ENCODE peak calls at places on chromosomes 7 and 10, in four cellular contexts. K is right lobe of liver, I is IMR-90, E is endodermal cell. R is an unnamed sample.

GRCh38 chr10:132248455-132249231 is 59.1 kb downstream of the STK32C start:
- DNase-seq in K (no peak), I (no peak), E (peak), R (no peak)

GRCh38 chr7:53238021-53238605 is 202.7 kb downstream of the POM121L12 start:
- DNase-seq in I (no peak), E (peak), K (no peak), R (no peak)

GRCh38 chr7:151432658-151433521 is 7.1 kb downstream of the CRYGN start:
- DNase-seq in K (no peak), E (no peak), I (no peak), R (no peak)

GRCh38 chr7:92832623-92833023 is 3.8 kb downstream of the CDK6 start:
- DNase-seq in K (no peak), I (no peak), E (no peak), R (no peak)

GRCh38 chr7:20197125-20197524 is 20.1 kb downstream of the MACC1 start:
- DNase-seq in K (no peak), E (no peak), I (peak), R (no peak)

GRCh38 chr7:43834463-43835251 is 34.7 kb downstream of the MRPS24 start:
- DNase-seq in K (no peak), I (peak), E (no peak), R (no peak)

GRCh38 chr7:80542398-80542797 is 30.5 kb upstream of the GNAT3 start:
- DNase-seq in E (no peak), I (peak), K (no peak), R (no peak)

GRCh38 chr7:134962270-134962669 is 24.0 kb upstream of the AGBL3 start:
- DNase-seq in K (no peak), I (no peak), E (no peak), R (no peak)

GRCh38 chr10:1115262-1115955 is 59.2 kb downstream of the WDR37 start:
- DNase-seq in E (peak), I (no peak), K (no peak), R (peak)

GRCh38 chr7:5766321-5766761 is 15.1 kb downstream of the RNF216 start:
- DNase-seq in I (peak), K (no peak), E (no peak), R (no peak)

GRCh38 chr10:112926906-112927688 is 22.9 kb upstream of the TCF7L2 start:
- DNase-seq in I (no peak), E (no peak), K (no peak), R (no peak)

GRCh38 chr10:12484945-12485805 is 135.8 kb downstream of the CAMK1D start:
- DNase-seq in E (peak), I (no peak), K (no peak), R (no peak)

GRCh38 chr10:131722525-131723264 is 178.1 kb upstream of the PPP2R2D start:
- DNase-seq in I (no peak), K (peak), E (peak), R (peak)

GRCh38 chr7:47875998-47876744 is 72.1 kb downstream of the PKD1L1 start:
- DNase-seq in K (no peak), E (no peak), I (no peak), R (peak)

GRCh38 chr7:5796076-5796475 is 14.6 kb upstream of the RNF216 start:
- DNase-seq in K (no peak), I (no peak), E (no peak), R (no peak)

GRCh38 chr7:22109761-22110160 is 164.1 kb upstream of the CDCA7L start:
- DNase-seq in E (peak), K (no peak), I (peak), R (no peak)

GRCh38 chr10:117933036-117933435 is 113.7 kb downstream of the RAB11FIP2 start:
- DNase-seq in E (no peak), I (peak), K (no peak), R (no peak)

GRCh38 chr7:7321681-7322080 is 139.3 kb downstream of the C1GALT1 start:
- DNase-seq in E (no peak), K (no peak), I (no peak), R (no peak)

GRCh38 chr10:89793649-89794254 is 92.4 kb downstream of the KIF20B start:
- DNase-seq in K (no peak), E (peak), I (peak), R (no peak)

GRCh38 chr10:13165177-13165576 is 3.8 kb downstream of the MCM10 start:
- DNase-seq in I (no peak), K (no peak), E (no peak), R (no peak)

GRCh38 chr7:138002828-138003189 is 923 bp upstream of the CREB3L2 start:
- DNase-seq in I (no peak), K (no peak), E (peak), R (no peak)

GRCh38 chr10:69644658-69645295 is 14.7 kb downstream of the FAM241B start:
- DNase-seq in E (peak), K (peak), I (peak), R (peak)

GRCh38 chr7:131400833-131401593 is 73.3 kb downstream of the MKLN1 start:
- DNase-seq in I (peak), K (no peak), E (no peak), R (no peak)

GRCh38 chr7:28778781-28779180 is 179.3 kb downstream of the TRIL start:
- DNase-seq in I (peak), E (no peak), K (no peak), R (no peak)

GRCh38 chr7:151459726-151460473 is 20.0 kb upstream of the CRYGN start:
- DNase-seq in K (peak), I (peak), E (peak), R (peak)

GRCh38 chr7:47852330-47853245 is 95.7 kb downstream of the PKD1L1 start:
- DNase-seq in E (peak), I (no peak), K (no peak), R (peak)

GRCh38 chr7:76386691-76387260 is 22.7 kb downstream of the SSC4D start:
- DNase-seq in I (peak), K (no peak), E (no peak), R (no peak)

GRCh38 chr7:133602291-133602690 is 349.4 kb downstream of the EXOC4 start:
- DNase-seq in K (no peak), I (peak), E (no peak), R (no peak)

GRCh38 chr10:72316748-72317435 is 37.8 kb downstream of the DNAJB12 start:
- DNase-seq in I (no peak), E (no peak), K (peak), R (no peak)

GRCh38 chr7:103593691-103594090 is 147.7 kb upstream of the SLC26A5 start:
- DNase-seq in K (no peak), E (no peak), I (peak), R (no peak)

GRCh38 chr10:101774589-101775272 is 1.2 kb downstream of the FGF8 start:
- DNase-seq in E (peak), I (no peak), K (no peak), R (peak)

GRCh38 chr7:148501707-148502139 is 88.8 kb upstream of the C7orf33 start:
- DNase-seq in E (peak), K (no peak), I (no peak), R (no peak)

GRCh38 chr7:129780257-129781127 is 169.0 kb downstream of the NRF1 start:
- DNase-seq in K (no peak), E (peak), I (no peak), R (no peak)

GRCh38 chr10:70596110-70596798 is 6.3 kb downstream of the PRF1 start:
- DNase-seq in I (no peak), K (peak), E (no peak), R (peak)

GRCh38 chr10:57905866-57906265 is 361.8 kb downstream of the IPMK start:
- DNase-seq in K (no peak), E (no peak), I (no peak), R (no peak)

GRCh38 chr7:749121-749520 is 22.0 kb upstream of the PRKAR1B start:
- DNase-seq in K (no peak), I (no peak), E (no peak), R (no peak)

GRCh38 chr7:45176886-45177731 is 19.5 kb downstream of the RAMP3 start:
- DNase-seq in E (peak), K (no peak), I (no peak), R (no peak)

DNA sequence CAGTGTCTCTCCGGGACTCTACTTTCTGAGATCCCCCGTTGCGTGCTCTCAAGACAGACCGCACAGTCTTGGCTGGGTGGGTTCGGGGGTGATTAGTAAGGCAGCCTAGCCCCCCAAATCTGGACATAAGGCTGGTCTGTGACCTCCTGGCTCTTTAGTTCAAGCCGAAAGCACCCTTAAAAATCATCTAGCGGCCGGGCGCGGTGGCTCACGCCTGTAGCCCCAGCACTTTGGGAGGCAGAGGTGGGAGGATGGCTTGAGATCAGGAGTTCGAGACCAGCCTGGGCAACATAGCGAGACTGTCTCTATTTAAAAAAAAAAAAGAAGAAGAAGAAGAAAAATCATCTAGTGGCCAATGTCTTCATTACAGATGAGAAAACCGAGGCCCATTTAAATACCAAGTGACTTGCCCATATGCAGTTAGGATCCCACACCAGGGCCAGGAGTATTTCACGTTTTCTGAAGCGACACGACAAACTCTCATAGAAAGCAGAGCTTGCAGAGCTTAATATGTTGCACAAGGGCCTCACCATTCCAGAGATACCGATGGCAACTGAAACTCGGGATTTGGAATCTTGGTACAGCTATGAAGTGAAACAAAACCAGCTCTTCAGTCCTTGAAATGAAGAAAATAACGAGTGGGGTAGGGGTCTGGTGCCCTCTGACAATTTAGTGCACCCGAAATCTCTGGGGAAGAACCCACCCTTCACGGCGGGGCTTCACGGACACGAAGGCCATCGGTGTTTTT is 696 bp upstream of the HILPDA start:
- DNase-seq in I (peak), E (no peak), K (no peak), R (no peak)
- TF ChIP-seq CTCF in I (no peak), E (peak), K (peak), R (peak)

GRCh38 chr10:75544923-75545322 is 113.5 kb downstream of the LRMDA start:
- DNase-seq in K (no peak), I (no peak), E (no peak), R (no peak)
- TF ChIP-seq CTCF in K (no peak), I (no peak), E (no peak), R (no peak)

DNA sequence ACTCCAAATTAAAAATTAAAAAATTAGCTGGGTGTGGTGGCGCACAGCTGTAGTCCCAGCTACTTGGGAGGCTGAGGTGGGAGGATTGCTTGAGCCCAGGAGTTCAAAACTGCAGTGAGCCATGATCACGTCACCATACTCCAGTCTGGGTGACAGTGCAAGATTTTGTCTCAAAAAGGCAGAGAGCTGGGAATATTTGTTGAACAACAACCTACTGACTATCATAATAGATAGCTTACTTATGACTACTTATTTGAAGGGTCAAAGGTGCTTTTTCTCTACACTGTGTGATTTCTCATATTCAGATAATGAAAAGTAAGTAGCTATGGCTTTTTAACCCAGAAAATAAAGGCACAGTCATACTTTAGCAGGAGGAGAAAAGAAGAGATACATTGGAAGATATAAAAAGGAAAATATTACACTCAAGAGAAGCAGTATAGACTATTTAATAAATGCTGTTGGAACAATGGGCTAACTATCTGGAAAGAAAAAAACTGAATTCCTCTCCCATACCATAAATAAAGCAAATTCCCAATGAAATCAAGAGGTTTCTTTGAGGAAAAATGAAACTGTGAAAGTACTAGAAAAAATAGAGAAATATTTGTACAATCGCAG is 6.7 kb downstream of the GSDME start:
- DNase-seq in I (peak), K (no peak), E (no peak), R (no peak)
- TF ChIP-seq CTCF in I (no peak), K (no peak), E (no peak), R (no peak)

GRCh38 chr7:41885078-41885477 is 182.2 kb upstream of the INHBA start:
- DNase-seq in K (no peak), I (peak), E (no peak), R (no peak)

GRCh38 chr7:41885748-41886147 is 182.9 kb upstream of the INHBA start:
- DNase-seq in E (no peak), K (no peak), I (peak), R (no peak)

GRCh38 chr7:41887446-41887845 is 184.6 kb upstream of the INHBA start:
- DNase-seq in K (no peak), I (no peak), E (no peak), R (no peak)

GRCh38 chr7:41886257-41886905 is 183.5 kb upstream of the INHBA start:
- DNase-seq in K (no peak), I (peak), E (peak), R (no peak)

GRCh38 chr7:41886906-41887311 is 184.0 kb upstream of the INHBA start:
- DNase-seq in K (no peak), E (peak), I (peak), R (peak)
- TF ChIP-seq CTCF in K (no peak), E (no peak), I (peak), R (peak)

DNA sequence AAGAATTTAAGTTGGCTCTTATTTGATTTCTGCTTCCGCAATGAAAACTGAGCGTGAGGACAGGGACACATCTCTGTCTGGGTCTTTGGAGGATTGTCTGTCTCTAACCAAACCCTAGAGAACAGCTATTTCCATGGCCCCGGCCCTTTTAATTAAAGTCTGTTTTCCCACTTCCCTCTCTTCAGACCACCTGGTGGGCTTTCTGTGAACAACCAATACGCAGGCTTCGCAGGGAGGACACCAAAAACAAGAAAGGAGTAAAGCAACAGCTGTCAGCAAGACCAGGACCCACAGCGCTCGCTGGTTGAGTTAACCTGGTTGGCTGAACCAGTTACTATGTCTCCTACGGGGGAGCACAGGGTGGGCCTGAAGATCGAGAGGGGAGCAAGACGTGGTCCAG is 217.1 kb upstream of the FRMD4A start:
- DNase-seq in E (peak), K (no peak), I (no peak), R (no peak)
- TF ChIP-seq CTCF in E (peak), K (no peak), I (no peak), R (no peak)

GRCh38 chr7:65731129-65731528 is 141.7 kb upstream of the VKORC1L1 start:
- DNase-seq in K (no peak), E (no peak), I (no peak), R (no peak)

GRCh38 chr7:65731562-65732035 is 141.3 kb upstream of the VKORC1L1 start:
- DNase-seq in I (no peak), K (no peak), E (peak), R (no peak)
- TF ChIP-seq CTCF in I (no peak), K (no peak), E (peak), R (peak)

DNA sequence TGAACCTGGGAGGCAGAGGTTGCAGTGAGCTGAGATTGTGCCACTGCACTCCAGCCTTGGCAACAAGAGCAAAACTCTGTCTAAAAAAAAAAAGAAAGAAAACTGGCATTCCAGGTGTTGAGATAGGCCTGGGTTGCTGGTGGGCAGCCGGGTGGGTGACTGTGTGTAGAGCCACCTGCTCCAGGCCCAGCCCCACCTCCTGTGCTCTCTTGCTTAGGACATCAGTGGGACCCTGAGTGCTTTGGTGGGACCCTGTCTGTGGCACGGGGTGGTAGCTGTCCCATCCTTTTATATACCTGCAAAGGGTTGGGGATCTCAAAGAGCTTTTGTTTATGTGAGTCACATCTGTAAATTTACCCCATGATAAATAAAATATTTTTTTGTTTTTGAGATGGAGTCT is 6.2 kb downstream of the PAOX start:
- DNase-seq in I (no peak), E (no peak), K (no peak), R (no peak)
- TF ChIP-seq CTCF in I (no peak), E (no peak), K (no peak), R (no peak)